ENCODE peak calls at places on chromosomes 4 and X, in five cellular contexts. G is ELF-1, L is transverse colon, A is B cell, Y is AG08396. H is an unnamed sample.

GRCh38 chr4:151540728-151541437 is 131.9 kb downstream of the FHIP1A start:
- DNase-seq in G (no peak), L (peak), A (no peak), Y (peak), H (no peak)

GRCh38 chr4:138927065-138927464 is 88.5 kb upstream of the NOCT start:
- DNase-seq in G (no peak), L (no peak), A (no peak), Y (no peak), H (no peak)

GRCh38 chr4:140790765-140791164 is 34.6 kb upstream of the TBC1D9 start:
- DNase-seq in G (no peak), L (peak), A (peak), Y (no peak), H (peak)

GRCh38 chr4:498328-498919 is 532 bp downstream of the ZNF721 start:
- DNase-seq in G (no peak), L (no peak), A (peak), Y (no peak), H (no peak)

GRCh38 chrX:41014776-41015175 is 70.5 kb upstream of the USP9X start:
- DNase-seq in G (no peak), L (no peak), A (no peak), Y (no peak), H (no peak)

GRCh38 chr4:102757681-102758080 is 3.1 kb downstream of the MANBA start:
- DNase-seq in G (peak), L (no peak), A (no peak), Y (no peak), H (no peak)

GRCh38 chr4:114945616-114946015 is 167.8 kb downstream of the NDST4 start:
- DNase-seq in G (no peak), L (no peak), A (no peak), Y (no peak), H (no peak)

GRCh38 chr4:56245547-56246229 is 141.6 kb downstream of the AASDH start:
- DNase-seq in G (no peak), L (no peak), A (no peak), Y (no peak), H (no peak)

GRCh38 chr4:140176735-140177134 is 22.8 kb upstream of the MAML3 start:
- DNase-seq in G (no peak), L (no peak), A (no peak), Y (peak), H (no peak)

GRCh38 chr4:41028392-41029076 is 185.8 kb downstream of the APBB2 start:
- DNase-seq in G (no peak), L (no peak), A (no peak), Y (no peak), H (no peak)

H was measured in mucosa of descending colon.